ENCODE peak calls at places on chromosomes 6 and 20, in nine cellular contexts. One of them, this sample, is unnamed.

GRCh38 chr6:126701799-126702198 is 361.9 kb downstream of the CENPW start:
- DNase-seq in NCI-H460: no peak
- DNase-seq in RWPE1: no peak
- DNase-seq in amniotic stem cell: no peak
- DNase-seq in stimulated activated CD8-positive, alpha-beta memory T cell treated with anti-CD3 and anti-CD28 coated beads, Interleukin-12 subunit alpha, Interleukin-12 subunit beta, amount 100 ng/mL, for 1 hour: no peak
- DNase-seq in H7: no peak
- DNase-seq in iPS-NIHi11: no peak
- DNase-seq in right lobe of liver: no peak
- DNase-seq in activated T-cell treated with anti-CD3 and anti-CD28 coated beads, Interleukin-2, amount 50 U/mL, for 72 hours: no peak
- DNase-seq in this sample: no peak

GRCh38 chr20:16201191-16201590 is 372.1 kb downstream of the KIF16B start:
- DNase-seq in NCI-H460: no peak
- DNase-seq in RWPE1: no peak
- DNase-seq in amniotic stem cell: no peak
- DNase-seq in stimulated activated CD8-positive, alpha-beta memory T cell treated with anti-CD3 and anti-CD28 coated beads, Interleukin-12 subunit alpha, Interleukin-12 subunit beta, amount 100 ng/mL, for 1 hour: no peak
- DNase-seq in H7: no peak
- DNase-seq in iPS-NIHi11: no peak
- DNase-seq in right lobe of liver: no peak
- DNase-seq in activated T-cell treated with anti-CD3 and anti-CD28 coated beads, Interleukin-2, amount 50 U/mL, for 72 hours: no peak
- DNase-seq in this sample: no peak

GRCh38 chr20:31713312-31714049 is 9.2 kb downstream of the BCL2L1 start:
- DNase-seq in NCI-H460: peak; percentile 86
- DNase-seq in RWPE1: peak; percentile 95
- DNase-seq in amniotic stem cell: no peak
- DNase-seq in stimulated activated CD8-positive, alpha-beta memory T cell treated with anti-CD3 and anti-CD28 coated beads, Interleukin-12 subunit alpha, Interleukin-12 subunit beta, amount 100 ng/mL, for 1 hour: no peak
- DNase-seq in H7: peak; percentile 37
- DNase-seq in iPS-NIHi11: peak; percentile 46
- DNase-seq in right lobe of liver: peak; percentile 56
- DNase-seq in activated T-cell treated with anti-CD3 and anti-CD28 coated beads, Interleukin-2, amount 50 U/mL, for 72 hours: no peak
- DNase-seq in this sample: no peak

GRCh38 chr6:8087870-8088269 is 14.5 kb downstream of the EEF1E1 start:
- DNase-seq in NCI-H460: no peak
- DNase-seq in RWPE1: no peak
- DNase-seq in amniotic stem cell: no peak
- DNase-seq in stimulated activated CD8-positive, alpha-beta memory T cell treated with anti-CD3 and anti-CD28 coated beads, Interleukin-12 subunit alpha, Interleukin-12 subunit beta, amount 100 ng/mL, for 1 hour: no peak
- DNase-seq in H7: no peak
- DNase-seq in iPS-NIHi11: no peak
- DNase-seq in right lobe of liver: no peak
- DNase-seq in activated T-cell treated with anti-CD3 and anti-CD28 coated beads, Interleukin-2, amount 50 U/mL, for 72 hours: no peak
- DNase-seq in this sample: no peak

GRCh38 chr6:31558631-31559500 is 11.5 kb downstream of the NFKBIL1 start:
- DNase-seq in NCI-H460: no peak
- DNase-seq in RWPE1: no peak
- DNase-seq in amniotic stem cell: no peak
- DNase-seq in stimulated activated CD8-positive, alpha-beta memory T cell treated with anti-CD3 and anti-CD28 coated beads, Interleukin-12 subunit alpha, Interleukin-12 subunit beta, amount 100 ng/mL, for 1 hour: peak; percentile 45
- DNase-seq in H7: no peak
- DNase-seq in iPS-NIHi11: no peak
- DNase-seq in right lobe of liver: peak; percentile 43
- DNase-seq in activated T-cell treated with anti-CD3 and anti-CD28 coated beads, Interleukin-2, amount 50 U/mL, for 72 hours: peak; percentile 72
- DNase-seq in this sample: peak; percentile 73

GRCh38 chr6:35213824-35214756 is at the start of gene SCUBE3:
- DNase-seq in NCI-H460: no peak
- DNase-seq in RWPE1: peak; percentile 41
- DNase-seq in amniotic stem cell: no peak
- DNase-seq in stimulated activated CD8-positive, alpha-beta memory T cell treated with anti-CD3 and anti-CD28 coated beads, Interleukin-12 subunit alpha, Interleukin-12 subunit beta, amount 100 ng/mL, for 1 hour: no peak
- DNase-seq in H7: peak; percentile 95
- DNase-seq in iPS-NIHi11: peak; percentile 90
- DNase-seq in right lobe of liver: peak; percentile 24
- DNase-seq in activated T-cell treated with anti-CD3 and anti-CD28 coated beads, Interleukin-2, amount 50 U/mL, for 72 hours: peak; percentile 21
- DNase-seq in this sample: peak; percentile 44

GRCh38 chr6:145749632-145750031 is 14.3 kb upstream of the EPM2A start:
- DNase-seq in NCI-H460: peak; percentile 63
- DNase-seq in RWPE1: peak; percentile 11
- DNase-seq in amniotic stem cell: peak; percentile 33
- DNase-seq in stimulated activated CD8-positive, alpha-beta memory T cell treated with anti-CD3 and anti-CD28 coated beads, Interleukin-12 subunit alpha, Interleukin-12 subunit beta, amount 100 ng/mL, for 1 hour: no peak
- DNase-seq in H7: no peak
- DNase-seq in iPS-NIHi11: no peak
- DNase-seq in right lobe of liver: no peak
- DNase-seq in activated T-cell treated with anti-CD3 and anti-CD28 coated beads, Interleukin-2, amount 50 U/mL, for 72 hours: no peak
- DNase-seq in this sample: no peak

GRCh38 chr6:168525926-168526630 is 85.1 kb downstream of the SMOC2 start:
- DNase-seq in NCI-H460: no peak
- DNase-seq in RWPE1: no peak
- DNase-seq in amniotic stem cell: no peak
- DNase-seq in stimulated activated CD8-positive, alpha-beta memory T cell treated with anti-CD3 and anti-CD28 coated beads, Interleukin-12 subunit alpha, Interleukin-12 subunit beta, amount 100 ng/mL, for 1 hour: no peak
- DNase-seq in H7: no peak
- DNase-seq in iPS-NIHi11: no peak
- DNase-seq in right lobe of liver: no peak
- DNase-seq in activated T-cell treated with anti-CD3 and anti-CD28 coated beads, Interleukin-2, amount 50 U/mL, for 72 hours: no peak
- DNase-seq in this sample: no peak

GRCh38 chr6:134520181-134521115 is 202.5 kb upstream of the SGK1 start:
- DNase-seq in NCI-H460: no peak
- DNase-seq in RWPE1: no peak
- DNase-seq in amniotic stem cell: no peak
- DNase-seq in stimulated activated CD8-positive, alpha-beta memory T cell treated with anti-CD3 and anti-CD28 coated beads, Interleukin-12 subunit alpha, Interleukin-12 subunit beta, amount 100 ng/mL, for 1 hour: no peak
- DNase-seq in H7: no peak
- DNase-seq in iPS-NIHi11: no peak
- DNase-seq in right lobe of liver: no peak
- DNase-seq in activated T-cell treated with anti-CD3 and anti-CD28 coated beads, Interleukin-2, amount 50 U/mL, for 72 hours: no peak
- DNase-seq in this sample: no peak

GRCh38 chr6:106066984-106067383 is 19.2 kb upstream of the PRDM1 start:
- DNase-seq in NCI-H460: no peak
- DNase-seq in RWPE1: no peak
- DNase-seq in amniotic stem cell: no peak
- DNase-seq in stimulated activated CD8-positive, alpha-beta memory T cell treated with anti-CD3 and anti-CD28 coated beads, Interleukin-12 subunit alpha, Interleukin-12 subunit beta, amount 100 ng/mL, for 1 hour: no peak
- DNase-seq in H7: no peak
- DNase-seq in iPS-NIHi11: no peak
- DNase-seq in right lobe of liver: no peak
- DNase-seq in activated T-cell treated with anti-CD3 and anti-CD28 coated beads, Interleukin-2, amount 50 U/mL, for 72 hours: no peak
- DNase-seq in this sample: no peak

GRCh38 chr20:31722388-31723281 is at the start of gene BCL2L1:
- DNase-seq in NCI-H460: peak; percentile 75
- DNase-seq in RWPE1: peak; percentile 91
- DNase-seq in amniotic stem cell: peak; percentile 78
- DNase-seq in stimulated activated CD8-positive, alpha-beta memory T cell treated with anti-CD3 and anti-CD28 coated beads, Interleukin-12 subunit alpha, Interleukin-12 subunit beta, amount 100 ng/mL, for 1 hour: peak; percentile 23
- DNase-seq in H7: peak; percentile 93
- DNase-seq in iPS-NIHi11: peak; percentile 75
- DNase-seq in right lobe of liver: peak; percentile 90
- DNase-seq in activated T-cell treated with anti-CD3 and anti-CD28 coated beads, Interleukin-2, amount 50 U/mL, for 72 hours: peak; percentile 79
- DNase-seq in this sample: peak; percentile 72

GRCh38 chr6:87115402-87116135 is 20.7 kb upstream of the CGA start:
- DNase-seq in NCI-H460: no peak
- DNase-seq in RWPE1: no peak
- DNase-seq in amniotic stem cell: no peak
- DNase-seq in stimulated activated CD8-positive, alpha-beta memory T cell treated with anti-CD3 and anti-CD28 coated beads, Interleukin-12 subunit alpha, Interleukin-12 subunit beta, amount 100 ng/mL, for 1 hour: no peak
- DNase-seq in H7: no peak
- DNase-seq in iPS-NIHi11: no peak
- DNase-seq in right lobe of liver: no peak
- DNase-seq in activated T-cell treated with anti-CD3 and anti-CD28 coated beads, Interleukin-2, amount 50 U/mL, for 72 hours: peak; percentile 20
- DNase-seq in this sample: peak; percentile 30

GRCh38 chr6:89368107-89368506 is 15.6 kb upstream of the UBE2J1 start:
- DNase-seq in NCI-H460: peak; percentile 41
- DNase-seq in RWPE1: peak; percentile 30
- DNase-seq in amniotic stem cell: peak; percentile 53
- DNase-seq in stimulated activated CD8-positive, alpha-beta memory T cell treated with anti-CD3 and anti-CD28 coated beads, Interleukin-12 subunit alpha, Interleukin-12 subunit beta, amount 100 ng/mL, for 1 hour: peak; percentile 38
- DNase-seq in H7: peak; percentile 60
- DNase-seq in iPS-NIHi11: peak; percentile 66
- DNase-seq in right lobe of liver: no peak
- DNase-seq in activated T-cell treated with anti-CD3 and anti-CD28 coated beads, Interleukin-2, amount 50 U/mL, for 72 hours: peak; percentile 66
- DNase-seq in this sample: peak; percentile 48

GRCh38 chr6:111810321-111811235 is 62.7 kb downstream of the FYN start:
- DNase-seq in NCI-H460: no peak
- DNase-seq in RWPE1: no peak
- DNase-seq in amniotic stem cell: no peak
- DNase-seq in stimulated activated CD8-positive, alpha-beta memory T cell treated with anti-CD3 and anti-CD28 coated beads, Interleukin-12 subunit alpha, Interleukin-12 subunit beta, amount 100 ng/mL, for 1 hour: no peak
- DNase-seq in H7: no peak
- DNase-seq in iPS-NIHi11: no peak
- DNase-seq in right lobe of liver: no peak
- DNase-seq in activated T-cell treated with anti-CD3 and anti-CD28 coated beads, Interleukin-2, amount 50 U/mL, for 72 hours: peak; percentile 45
- DNase-seq in this sample: no peak

GRCh38 chr6:31640612-31641011 is 11.8 kb downstream of the BAG6 start:
- DNase-seq in NCI-H460: no peak
- DNase-seq in RWPE1: no peak
- DNase-seq in amniotic stem cell: no peak
- DNase-seq in stimulated activated CD8-positive, alpha-beta memory T cell treated with anti-CD3 and anti-CD28 coated beads, Interleukin-12 subunit alpha, Interleukin-12 subunit beta, amount 100 ng/mL, for 1 hour: no peak
- DNase-seq in H7: no peak
- DNase-seq in iPS-NIHi11: no peak
- DNase-seq in right lobe of liver: no peak
- DNase-seq in activated T-cell treated with anti-CD3 and anti-CD28 coated beads, Interleukin-2, amount 50 U/mL, for 72 hours: no peak
- DNase-seq in this sample: no peak

GRCh38 chr6:31784270-31784925 is 7.3 kb upstream of the VWA7 start:
- DNase-seq in NCI-H460: no peak
- DNase-seq in RWPE1: no peak
- DNase-seq in amniotic stem cell: no peak
- DNase-seq in stimulated activated CD8-positive, alpha-beta memory T cell treated with anti-CD3 and anti-CD28 coated beads, Interleukin-12 subunit alpha, Interleukin-12 subunit beta, amount 100 ng/mL, for 1 hour: no peak
- DNase-seq in H7: peak; percentile 16
- DNase-seq in iPS-NIHi11: peak; percentile 2
- DNase-seq in right lobe of liver: no peak
- DNase-seq in activated T-cell treated with anti-CD3 and anti-CD28 coated beads, Interleukin-2, amount 50 U/mL, for 72 hours: no peak
- DNase-seq in this sample: no peak

GRCh38 chr6:77456531-77457248 is 6.6 kb downstream of the HTR1B start:
- DNase-seq in NCI-H460: peak; percentile 83
- DNase-seq in RWPE1: peak; percentile 85
- DNase-seq in amniotic stem cell: peak; percentile 89
- DNase-seq in stimulated activated CD8-positive, alpha-beta memory T cell treated with anti-CD3 and anti-CD28 coated beads, Interleukin-12 subunit alpha, Interleukin-12 subunit beta, amount 100 ng/mL, for 1 hour: no peak
- DNase-seq in H7: no peak
- DNase-seq in iPS-NIHi11: peak; percentile 7
- DNase-seq in right lobe of liver: no peak
- DNase-seq in activated T-cell treated with anti-CD3 and anti-CD28 coated beads, Interleukin-2, amount 50 U/mL, for 72 hours: no peak
- DNase-seq in this sample: no peak

GRCh38 chr6:138815797-138816528 is 20.1 kb downstream of the ECT2L start:
- DNase-seq in NCI-H460: peak; percentile 52
- DNase-seq in RWPE1: peak; percentile 52
- DNase-seq in amniotic stem cell: peak; percentile 33
- DNase-seq in stimulated activated CD8-positive, alpha-beta memory T cell treated with anti-CD3 and anti-CD28 coated beads, Interleukin-12 subunit alpha, Interleukin-12 subunit beta, amount 100 ng/mL, for 1 hour: no peak
- DNase-seq in H7: peak; percentile 45
- DNase-seq in iPS-NIHi11: peak; percentile 50
- DNase-seq in right lobe of liver: no peak
- DNase-seq in activated T-cell treated with anti-CD3 and anti-CD28 coated beads, Interleukin-2, amount 50 U/mL, for 72 hours: no peak
- DNase-seq in this sample: peak; percentile 53

GRCh38 chr6:36563237-36563927 is 16.1 kb upstream of the STK38 start:
- DNase-seq in NCI-H460: no peak
- DNase-seq in RWPE1: no peak
- DNase-seq in amniotic stem cell: no peak
- DNase-seq in stimulated activated CD8-positive, alpha-beta memory T cell treated with anti-CD3 and anti-CD28 coated beads, Interleukin-12 subunit alpha, Interleukin-12 subunit beta, amount 100 ng/mL, for 1 hour: no peak
- DNase-seq in H7: no peak
- DNase-seq in iPS-NIHi11: no peak
- DNase-seq in right lobe of liver: no peak
- DNase-seq in activated T-cell treated with anti-CD3 and anti-CD28 coated beads, Interleukin-2, amount 50 U/mL, for 72 hours: no peak
- DNase-seq in this sample: no peak

GRCh38 chr6:7535498-7535897 is 6.0 kb upstream of the DSP start:
- DNase-seq in NCI-H460: no peak
- DNase-seq in RWPE1: no peak
- DNase-seq in amniotic stem cell: peak; percentile 66
- DNase-seq in stimulated activated CD8-positive, alpha-beta memory T cell treated with anti-CD3 and anti-CD28 coated beads, Interleukin-12 subunit alpha, Interleukin-12 subunit beta, amount 100 ng/mL, for 1 hour: no peak
- DNase-seq in H7: no peak
- DNase-seq in iPS-NIHi11: no peak
- DNase-seq in right lobe of liver: no peak
- DNase-seq in activated T-cell treated with anti-CD3 and anti-CD28 coated beads, Interleukin-2, amount 50 U/mL, for 72 hours: no peak
- DNase-seq in this sample: no peak

GRCh38 chr20:63047267-63047666 is 40.5 kb upstream of the BHLHE23 start:
- DNase-seq in NCI-H460: no peak
- DNase-seq in RWPE1: no peak
- DNase-seq in amniotic stem cell: no peak
- DNase-seq in stimulated activated CD8-positive, alpha-beta memory T cell treated with anti-CD3 and anti-CD28 coated beads, Interleukin-12 subunit alpha, Interleukin-12 subunit beta, amount 100 ng/mL, for 1 hour: no peak
- DNase-seq in H7: no peak
- DNase-seq in iPS-NIHi11: no peak
- DNase-seq in right lobe of liver: no peak
- DNase-seq in activated T-cell treated with anti-CD3 and anti-CD28 coated beads, Interleukin-2, amount 50 U/mL, for 72 hours: no peak
- DNase-seq in this sample: no peak

GRCh38 chr6:14153228-14153627 is 35.7 kb downstream of the CD83 start:
- DNase-seq in NCI-H460: no peak
- DNase-seq in RWPE1: no peak
- DNase-seq in amniotic stem cell: no peak
- DNase-seq in stimulated activated CD8-positive, alpha-beta memory T cell treated with anti-CD3 and anti-CD28 coated beads, Interleukin-12 subunit alpha, Interleukin-12 subunit beta, amount 100 ng/mL, for 1 hour: no peak
- DNase-seq in H7: no peak
- DNase-seq in iPS-NIHi11: no peak
- DNase-seq in right lobe of liver: no peak
- DNase-seq in activated T-cell treated with anti-CD3 and anti-CD28 coated beads, Interleukin-2, amount 50 U/mL, for 72 hours: no peak
- DNase-seq in this sample: no peak

GRCh38 chr6:111662192-111662793 is 56.6 kb upstream of the TRAF3IP2 start:
- DNase-seq in NCI-H460: no peak
- DNase-seq in RWPE1: no peak
- DNase-seq in amniotic stem cell: no peak
- DNase-seq in stimulated activated CD8-positive, alpha-beta memory T cell treated with anti-CD3 and anti-CD28 coated beads, Interleukin-12 subunit alpha, Interleukin-12 subunit beta, amount 100 ng/mL, for 1 hour: no peak
- DNase-seq in H7: no peak
- DNase-seq in iPS-NIHi11: no peak
- DNase-seq in right lobe of liver: no peak
- DNase-seq in activated T-cell treated with anti-CD3 and anti-CD28 coated beads, Interleukin-2, amount 50 U/mL, for 72 hours: no peak
- DNase-seq in this sample: no peak

GRCh38 chr6:38378801-38379200 is 260.9 kb downstream of the BTBD9 start:
- DNase-seq in NCI-H460: no peak
- DNase-seq in RWPE1: no peak
- DNase-seq in amniotic stem cell: no peak
- DNase-seq in stimulated activated CD8-positive, alpha-beta memory T cell treated with anti-CD3 and anti-CD28 coated beads, Interleukin-12 subunit alpha, Interleukin-12 subunit beta, amount 100 ng/mL, for 1 hour: no peak
- DNase-seq in H7: no peak
- DNase-seq in iPS-NIHi11: no peak
- DNase-seq in right lobe of liver: no peak
- DNase-seq in activated T-cell treated with anti-CD3 and anti-CD28 coated beads, Interleukin-2, amount 50 U/mL, for 72 hours: no peak
- DNase-seq in this sample: no peak

GRCh38 chr6:143400258-143401059 is 50.0 kb downstream of the ADAT2 start:
- DNase-seq in NCI-H460: no peak
- DNase-seq in RWPE1: no peak
- DNase-seq in amniotic stem cell: no peak
- DNase-seq in stimulated activated CD8-positive, alpha-beta memory T cell treated with anti-CD3 and anti-CD28 coated beads, Interleukin-12 subunit alpha, Interleukin-12 subunit beta, amount 100 ng/mL, for 1 hour: no peak
- DNase-seq in H7: no peak
- DNase-seq in iPS-NIHi11: no peak
- DNase-seq in right lobe of liver: no peak
- DNase-seq in activated T-cell treated with anti-CD3 and anti-CD28 coated beads, Interleukin-2, amount 50 U/mL, for 72 hours: no peak
- DNase-seq in this sample: no peak

GRCh38 chr20:61515922-61516321 is 263.9 kb downstream of the CDH4 start:
- DNase-seq in NCI-H460: no peak
- DNase-seq in RWPE1: no peak
- DNase-seq in amniotic stem cell: no peak
- DNase-seq in stimulated activated CD8-positive, alpha-beta memory T cell treated with anti-CD3 and anti-CD28 coated beads, Interleukin-12 subunit alpha, Interleukin-12 subunit beta, amount 100 ng/mL, for 1 hour: no peak
- DNase-seq in H7: peak; percentile 65
- DNase-seq in iPS-NIHi11: no peak
- DNase-seq in right lobe of liver: no peak
- DNase-seq in activated T-cell treated with anti-CD3 and anti-CD28 coated beads, Interleukin-2, amount 50 U/mL, for 72 hours: no peak
- DNase-seq in this sample: no peak

GRCh38 chr6:56604186-56604585 is 38.5 kb downstream of the DST start:
- DNase-seq in NCI-H460: no peak
- DNase-seq in RWPE1: no peak
- DNase-seq in amniotic stem cell: no peak
- DNase-seq in stimulated activated CD8-positive, alpha-beta memory T cell treated with anti-CD3 and anti-CD28 coated beads, Interleukin-12 subunit alpha, Interleukin-12 subunit beta, amount 100 ng/mL, for 1 hour: no peak
- DNase-seq in H7: no peak
- DNase-seq in iPS-NIHi11: no peak
- DNase-seq in right lobe of liver: no peak
- DNase-seq in activated T-cell treated with anti-CD3 and anti-CD28 coated beads, Interleukin-2, amount 50 U/mL, for 72 hours: no peak
- DNase-seq in this sample: no peak

GRCh38 chr6:53302678-53303360 is 45.9 kb downstream of the ELOVL5 start:
- DNase-seq in NCI-H460: no peak
- DNase-seq in RWPE1: peak; percentile 80
- DNase-seq in amniotic stem cell: no peak
- DNase-seq in stimulated activated CD8-positive, alpha-beta memory T cell treated with anti-CD3 and anti-CD28 coated beads, Interleukin-12 subunit alpha, Interleukin-12 subunit beta, amount 100 ng/mL, for 1 hour: no peak
- DNase-seq in H7: no peak
- DNase-seq in iPS-NIHi11: no peak
- DNase-seq in right lobe of liver: no peak
- DNase-seq in activated T-cell treated with anti-CD3 and anti-CD28 coated beads, Interleukin-2, amount 50 U/mL, for 72 hours: no peak
- DNase-seq in this sample: no peak

GRCh38 chr20:48716541-48716940 is 111.3 kb downstream of the PREX1 start:
- DNase-seq in NCI-H460: no peak
- DNase-seq in RWPE1: no peak
- DNase-seq in amniotic stem cell: no peak
- DNase-seq in stimulated activated CD8-positive, alpha-beta memory T cell treated with anti-CD3 and anti-CD28 coated beads, Interleukin-12 subunit alpha, Interleukin-12 subunit beta, amount 100 ng/mL, for 1 hour: no peak
- DNase-seq in H7: no peak
- DNase-seq in iPS-NIHi11: no peak
- DNase-seq in right lobe of liver: no peak
- DNase-seq in activated T-cell treated with anti-CD3 and anti-CD28 coated beads, Interleukin-2, amount 50 U/mL, for 72 hours: no peak
- DNase-seq in this sample: no peak

GRCh38 chr6:143368426-143368825 is 82.1 kb downstream of the ADAT2 start:
- DNase-seq in NCI-H460: no peak
- DNase-seq in RWPE1: peak; percentile 8
- DNase-seq in amniotic stem cell: no peak
- DNase-seq in stimulated activated CD8-positive, alpha-beta memory T cell treated with anti-CD3 and anti-CD28 coated beads, Interleukin-12 subunit alpha, Interleukin-12 subunit beta, amount 100 ng/mL, for 1 hour: no peak
- DNase-seq in H7: no peak
- DNase-seq in iPS-NIHi11: no peak
- DNase-seq in right lobe of liver: no peak
- DNase-seq in activated T-cell treated with anti-CD3 and anti-CD28 coated beads, Interleukin-2, amount 50 U/mL, for 72 hours: peak; percentile 7
- DNase-seq in this sample: no peak

GRCh38 chr6:149062653-149063348 is 254.7 kb upstream of the TAB2 start:
- DNase-seq in NCI-H460: no peak
- DNase-seq in RWPE1: no peak
- DNase-seq in amniotic stem cell: no peak
- DNase-seq in stimulated activated CD8-positive, alpha-beta memory T cell treated with anti-CD3 and anti-CD28 coated beads, Interleukin-12 subunit alpha, Interleukin-12 subunit beta, amount 100 ng/mL, for 1 hour: no peak
- DNase-seq in H7: no peak
- DNase-seq in iPS-NIHi11: no peak
- DNase-seq in right lobe of liver: no peak
- DNase-seq in activated T-cell treated with anti-CD3 and anti-CD28 coated beads, Interleukin-2, amount 50 U/mL, for 72 hours: no peak
- DNase-seq in this sample: no peak

This sample was measured in germinal center.